ENCODE peak calls at places on chromosome 13, in eight cellular contexts. One of them, this sample, is unnamed.

GRCh38 chr13:110323986-110324749 is 17.1 kb downstream of the COL4A2 start:
- DNase-seq in heart right ventricle: no peak
- DNase-seq in breast epithelium: no peak
- DNase-seq in Karpas-422: no peak
- DNase-seq in DND-41: no peak
- DNase-seq in right cardiac atrium: no peak
- DNase-seq in GM23248: no peak
- DNase-seq in thoracic aorta: no peak
- DNase-seq in this sample: no peak

GRCh38 chr13:53015044-53015443 is 13.6 kb upstream of the OLFM4 start:
- DNase-seq in breast epithelium: no peak
- DNase-seq in Karpas-422: no peak
- DNase-seq in heart right ventricle: no peak
- DNase-seq in GM23248: no peak
- DNase-seq in right cardiac atrium: no peak
- DNase-seq in DND-41: no peak
- DNase-seq in thoracic aorta: no peak
- DNase-seq in this sample: no peak

GRCh38 chr13:112688560-112689497 is 1.0 kb upstream of the ATP11A start:
- DNase-seq in Karpas-422: no peak
- DNase-seq in GM23248: peak; percentile 46
- DNase-seq in breast epithelium: no peak
- DNase-seq in heart right ventricle: no peak
- DNase-seq in DND-41: peak; percentile 45
- DNase-seq in thoracic aorta: no peak
- DNase-seq in right cardiac atrium: no peak
- DNase-seq in this sample: peak; percentile 58

GRCh38 chr13:59016250-59016649 is 1147.5 kb downstream of the DIAPH3 start:
- DNase-seq in heart right ventricle: no peak
- DNase-seq in thoracic aorta: no peak
- DNase-seq in DND-41: no peak
- DNase-seq in GM23248: no peak
- DNase-seq in Karpas-422: no peak
- DNase-seq in right cardiac atrium: no peak
- DNase-seq in breast epithelium: no peak
- DNase-seq in this sample: no peak

GRCh38 chr13:104286566-104287290 is 1220.5 kb upstream of the SLC10A2 start:
- DNase-seq in Karpas-422: no peak
- DNase-seq in DND-41: peak; percentile 29
- DNase-seq in right cardiac atrium: no peak
- DNase-seq in breast epithelium: no peak
- DNase-seq in heart right ventricle: no peak
- DNase-seq in GM23248: no peak
- DNase-seq in thoracic aorta: no peak
- DNase-seq in this sample: peak; percentile 46

GRCh38 chr13:79989251-79989661 is 351.7 kb downstream of the SPRY2 start:
- DNase-seq in Karpas-422: no peak
- DNase-seq in thoracic aorta: no peak
- DNase-seq in GM23248: peak; percentile 78
- DNase-seq in heart right ventricle: no peak
- DNase-seq in right cardiac atrium: no peak
- DNase-seq in breast epithelium: no peak
- DNase-seq in DND-41: no peak
- DNase-seq in this sample: no peak

GRCh38 chr13:44024496-44025155 is 144.9 kb downstream of the LACC1 start:
- DNase-seq in heart right ventricle: no peak
- DNase-seq in Karpas-422: no peak
- DNase-seq in GM23248: no peak
- DNase-seq in right cardiac atrium: no peak
- DNase-seq in thoracic aorta: no peak
- DNase-seq in DND-41: no peak
- DNase-seq in breast epithelium: no peak
- DNase-seq in this sample: no peak

GRCh38 chr13:49935171-49936084 is 712 bp downstream of the SPRYD7 start:
- DNase-seq in GM23248: peak; percentile 84
- DNase-seq in right cardiac atrium: peak; percentile 55
- DNase-seq in thoracic aorta: no peak
- DNase-seq in Karpas-422: peak; percentile 65
- DNase-seq in heart right ventricle: no peak
- DNase-seq in breast epithelium: no peak
- DNase-seq in DND-41: no peak
- DNase-seq in this sample: peak; percentile 69

GRCh38 chr13:50459658-50460057 is 383.8 kb downstream of the DLEU7 start:
- DNase-seq in Karpas-422: peak; percentile 38
- DNase-seq in right cardiac atrium: no peak
- DNase-seq in thoracic aorta: no peak
- DNase-seq in heart right ventricle: no peak
- DNase-seq in GM23248: no peak
- DNase-seq in DND-41: no peak
- DNase-seq in breast epithelium: no peak
- DNase-seq in this sample: no peak

GRCh38 chr13:114008964-114009589 is 35.2 kb upstream of the C13orf46 start:
- DNase-seq in breast epithelium: no peak
- DNase-seq in heart right ventricle: no peak
- DNase-seq in Karpas-422: no peak
- DNase-seq in GM23248: no peak
- DNase-seq in right cardiac atrium: no peak
- DNase-seq in thoracic aorta: no peak
- DNase-seq in DND-41: no peak
- DNase-seq in this sample: no peak

GRCh38 chr13:30103161-30103858 is 204.0 kb downstream of the KATNAL1 start:
- DNase-seq in heart right ventricle: no peak
- DNase-seq in Karpas-422: no peak
- DNase-seq in thoracic aorta: no peak
- DNase-seq in breast epithelium: no peak
- DNase-seq in GM23248: no peak
- DNase-seq in DND-41: no peak
- DNase-seq in right cardiac atrium: no peak
- DNase-seq in this sample: no peak

GRCh38 chr13:50130686-50131051 is 115.4 kb downstream of the KCNRG start:
- DNase-seq in GM23248: peak; percentile 79
- DNase-seq in thoracic aorta: no peak
- DNase-seq in Karpas-422: no peak
- DNase-seq in heart right ventricle: no peak
- DNase-seq in right cardiac atrium: no peak
- DNase-seq in breast epithelium: no peak
- DNase-seq in DND-41: no peak
- DNase-seq in this sample: peak; percentile 69

GRCh38 chr13:80131204-80131603 is 209.7 kb downstream of the SPRY2 start:
- DNase-seq in DND-41: no peak
- DNase-seq in breast epithelium: peak; percentile 33
- DNase-seq in right cardiac atrium: peak; percentile 88
- DNase-seq in Karpas-422: no peak
- DNase-seq in GM23248: peak; percentile 80
- DNase-seq in heart right ventricle: peak; percentile 84
- DNase-seq in thoracic aorta: peak; percentile 31
- DNase-seq in this sample: peak; percentile 67

GRCh38 chr13:76828316-76828741 is 57.9 kb downstream of the KCTD12 start:
- DNase-seq in Karpas-422: no peak
- DNase-seq in right cardiac atrium: no peak
- DNase-seq in DND-41: no peak
- DNase-seq in heart right ventricle: no peak
- DNase-seq in breast epithelium: no peak
- DNase-seq in thoracic aorta: no peak
- DNase-seq in GM23248: peak; percentile 71
- DNase-seq in this sample: no peak

GRCh38 chr13:112618501-112618900 is 30.5 kb upstream of the TUBGCP3 start:
- DNase-seq in breast epithelium: no peak
- DNase-seq in heart right ventricle: no peak
- DNase-seq in Karpas-422: no peak
- DNase-seq in thoracic aorta: no peak
- DNase-seq in DND-41: no peak
- DNase-seq in GM23248: no peak
- DNase-seq in right cardiac atrium: no peak
- DNase-seq in this sample: no peak

GRCh38 chr13:23621316-23621645 is 51.1 kb downstream of the TNFRSF19 start:
- DNase-seq in heart right ventricle: no peak
- DNase-seq in right cardiac atrium: no peak
- DNase-seq in breast epithelium: no peak
- DNase-seq in thoracic aorta: no peak
- DNase-seq in DND-41: no peak
- DNase-seq in Karpas-422: no peak
- DNase-seq in GM23248: peak; percentile 95
- DNase-seq in this sample: no peak

GRCh38 chr13:32229443-32229842 is 85.7 kb downstream of the ZAR1L start:
- DNase-seq in right cardiac atrium: no peak
- DNase-seq in DND-41: no peak
- DNase-seq in Karpas-422: no peak
- DNase-seq in heart right ventricle: no peak
- DNase-seq in thoracic aorta: no peak
- DNase-seq in GM23248: no peak
- DNase-seq in breast epithelium: no peak
- DNase-seq in this sample: no peak

GRCh38 chr13:49517461-49517860 is 21.7 kb downstream of the PHF11 start:
- DNase-seq in right cardiac atrium: no peak
- DNase-seq in breast epithelium: no peak
- DNase-seq in Karpas-422: no peak
- DNase-seq in GM23248: no peak
- DNase-seq in heart right ventricle: peak; percentile 21
- DNase-seq in DND-41: no peak
- DNase-seq in thoracic aorta: no peak
- DNase-seq in this sample: peak; percentile 56

GRCh38 chr13:113357529-113357928 is 6.4 kb downstream of the GRTP1 start:
- DNase-seq in Karpas-422: no peak
- DNase-seq in heart right ventricle: no peak
- DNase-seq in thoracic aorta: no peak
- DNase-seq in right cardiac atrium: no peak
- DNase-seq in GM23248: peak; percentile 88
- DNase-seq in DND-41: no peak
- DNase-seq in breast epithelium: no peak
- DNase-seq in this sample: no peak

GRCh38 chr13:66794340-66795031 is 435.6 kb downstream of the PCDH9 start:
- DNase-seq in breast epithelium: no peak
- DNase-seq in GM23248: no peak
- DNase-seq in heart right ventricle: no peak
- DNase-seq in thoracic aorta: no peak
- DNase-seq in right cardiac atrium: no peak
- DNase-seq in Karpas-422: no peak
- DNase-seq in DND-41: no peak
- DNase-seq in this sample: no peak

GRCh38 chr13:113231306-113232207 is 22.1 kb downstream of the CUL4A start:
- DNase-seq in DND-41: no peak
- DNase-seq in breast epithelium: no peak
- DNase-seq in heart right ventricle: no peak
- DNase-seq in Karpas-422: no peak
- DNase-seq in right cardiac atrium: no peak
- DNase-seq in thoracic aorta: no peak
- DNase-seq in GM23248: no peak
- DNase-seq in this sample: no peak

GRCh38 chr13:26062853-26063444 is 11.1 kb upstream of the SHISA2 start:
- DNase-seq in DND-41: peak; percentile 72
- DNase-seq in thoracic aorta: no peak
- DNase-seq in GM23248: peak; percentile 63
- DNase-seq in Karpas-422: peak; percentile 78
- DNase-seq in right cardiac atrium: peak; percentile 20
- DNase-seq in heart right ventricle: no peak
- DNase-seq in breast epithelium: peak; percentile 23
- DNase-seq in this sample: peak; percentile 73

GRCh38 chr13:74708629-74709028 is 574.4 kb upstream of the KLF12 start:
- DNase-seq in DND-41: no peak
- DNase-seq in thoracic aorta: no peak
- DNase-seq in Karpas-422: no peak
- DNase-seq in heart right ventricle: no peak
- DNase-seq in breast epithelium: no peak
- DNase-seq in GM23248: peak; percentile 23
- DNase-seq in right cardiac atrium: no peak
- DNase-seq in this sample: no peak

GRCh38 chr13:106640515-106640914 is 72.6 kb upstream of the ARGLU1 start:
- DNase-seq in breast epithelium: no peak
- DNase-seq in thoracic aorta: no peak
- DNase-seq in Karpas-422: no peak
- DNase-seq in GM23248: no peak
- DNase-seq in heart right ventricle: no peak
- DNase-seq in right cardiac atrium: no peak
- DNase-seq in DND-41: no peak
- DNase-seq in this sample: no peak

GRCh38 chr13:106635616-106636015 is 67.7 kb upstream of the ARGLU1 start:
- DNase-seq in GM23248: no peak
- DNase-seq in thoracic aorta: no peak
- DNase-seq in breast epithelium: no peak
- DNase-seq in right cardiac atrium: no peak
- DNase-seq in Karpas-422: no peak
- DNase-seq in DND-41: no peak
- DNase-seq in heart right ventricle: no peak
- DNase-seq in this sample: no peak

GRCh38 chr13:106633321-106633720 is 65.4 kb upstream of the ARGLU1 start:
- DNase-seq in Karpas-422: no peak
- DNase-seq in thoracic aorta: no peak
- DNase-seq in DND-41: no peak
- DNase-seq in breast epithelium: no peak
- DNase-seq in right cardiac atrium: no peak
- DNase-seq in heart right ventricle: no peak
- DNase-seq in GM23248: no peak
- DNase-seq in this sample: no peak

GRCh38 chr13:106637519-106637918 is 69.6 kb upstream of the ARGLU1 start:
- DNase-seq in thoracic aorta: no peak
- DNase-seq in right cardiac atrium: no peak
- DNase-seq in breast epithelium: no peak
- DNase-seq in DND-41: no peak
- DNase-seq in heart right ventricle: no peak
- DNase-seq in Karpas-422: no peak
- DNase-seq in GM23248: no peak
- DNase-seq in this sample: no peak

GRCh38 chr13:106636492-106636891 is 68.6 kb upstream of the ARGLU1 start:
- DNase-seq in Karpas-422: no peak
- DNase-seq in DND-41: no peak
- DNase-seq in GM23248: no peak
- DNase-seq in right cardiac atrium: no peak
- DNase-seq in heart right ventricle: no peak
- DNase-seq in thoracic aorta: no peak
- DNase-seq in breast epithelium: no peak
- DNase-seq in this sample: no peak
- H3K27ac ChIP-seq in Karpas-422: no peak overlapping the region
- H3K27ac ChIP-seq in DND-41: no peak overlapping the region
- H3K27ac ChIP-seq in GM23248: no peak overlapping the region
- H3K27ac ChIP-seq in right cardiac atrium: no peak overlapping the region
- H3K27ac ChIP-seq in heart right ventricle: no peak overlapping the region
- H3K27ac ChIP-seq in thoracic aorta: no peak overlapping the region
- H3K27ac ChIP-seq in breast epithelium: no peak overlapping the region
- H3K27ac ChIP-seq in this sample: no peak overlapping the region

GRCh38 chr13:99087130-99087953 is 109.5 kb upstream of the DOCK9 start:
- DNase-seq in right cardiac atrium: peak; percentile 92
- DNase-seq in DND-41: peak; percentile 93
- DNase-seq in GM23248: peak; percentile 93
- DNase-seq in breast epithelium: peak; percentile 84
- DNase-seq in Karpas-422: peak; percentile 96
- DNase-seq in heart right ventricle: peak; percentile 92
- DNase-seq in thoracic aorta: peak; percentile 49
- DNase-seq in this sample: peak; percentile 94
- H3K27ac ChIP-seq in right cardiac atrium: peak overlapping the region; percentile 79
- H3K27ac ChIP-seq in DND-41: peak overlapping the region; percentile 87
- H3K27ac ChIP-seq in GM23248: peak overlapping the region; percentile 45
- H3K27ac ChIP-seq in breast epithelium: peak overlapping the region; percentile 98
- H3K27ac ChIP-seq in Karpas-422: no peak overlapping the region
- H3K27ac ChIP-seq in heart right ventricle: peak overlapping the region; percentile 97
- H3K27ac ChIP-seq in thoracic aorta: peak overlapping the region; percentile 94
- H3K27ac ChIP-seq in this sample: no peak overlapping the region

GRCh38 chr13:40920826-40921225 is 98.3 kb downstream of the ELF1 start:
- DNase-seq in GM23248: peak; percentile 63
- DNase-seq in heart right ventricle: no peak
- DNase-seq in thoracic aorta: no peak
- DNase-seq in Karpas-422: no peak
- DNase-seq in breast epithelium: no peak
- DNase-seq in DND-41: no peak
- DNase-seq in right cardiac atrium: no peak
- DNase-seq in this sample: no peak
- H3K27ac ChIP-seq in GM23248: peak overlapping the region; percentile 85
- H3K27ac ChIP-seq in heart right ventricle: peak overlapping the region; percentile 80
- H3K27ac ChIP-seq in thoracic aorta: peak overlapping the region; percentile 86
- H3K27ac ChIP-seq in Karpas-422: peak overlapping the region; percentile 60
- H3K27ac ChIP-seq in breast epithelium: peak overlapping the region; percentile 84
- H3K27ac ChIP-seq in DND-41: peak overlapping the region; percentile 80
- H3K27ac ChIP-seq in right cardiac atrium: peak overlapping the region; percentile 61
- H3K27ac ChIP-seq in this sample: no peak overlapping the region

GRCh38 chr13:48320906-48321510 is 17.5 kb downstream of the RB1 start:
- DNase-seq in DND-41: no peak
- DNase-seq in Karpas-422: no peak
- DNase-seq in heart right ventricle: no peak
- DNase-seq in thoracic aorta: no peak
- DNase-seq in right cardiac atrium: no peak
- DNase-seq in breast epithelium: no peak
- DNase-seq in GM23248: no peak
- DNase-seq in this sample: no peak
- H3K27ac ChIP-seq in DND-41: no peak overlapping the region
- H3K27ac ChIP-seq in Karpas-422: no peak overlapping the region
- H3K27ac ChIP-seq in heart right ventricle: peak overlapping the region; percentile 32
- H3K27ac ChIP-seq in thoracic aorta: no peak overlapping the region
- H3K27ac ChIP-seq in right cardiac atrium: no peak overlapping the region
- H3K27ac ChIP-seq in breast epithelium: no peak overlapping the region
- H3K27ac ChIP-seq in GM23248: no peak overlapping the region
- H3K27ac ChIP-seq in this sample: no peak overlapping the region

This sample was measured in neural progenitor cell.